ENCODE peak calls at places on chromosomes 12 and 14, in five cellular contexts. H is fibroblast of the aortic adventitia; X is psoas muscle; T is CD4-positive, alpha-beta T cell; F is activated B cell treated with CpG ODN at 0.5 μM for 24 hours. I is an unnamed sample.

GRCh38 chr12:4031703-4032291 is 158.6 kb upstream of the PARP11 start:
- DNase-seq in H (no peak), X (peak; percentile 36), F (no peak), T (no peak), I (no peak)

GRCh38 chr12:52528641-52529143 is 8.5 kb upstream of the KRT5 start:
- DNase-seq in F (peak; percentile 3), X (no peak), H (no peak), T (no peak), I (no peak)

GRCh38 chr12:53300187-53300586 is 692 bp downstream of the MYG1 start:
- DNase-seq in X (no peak), T (no peak), F (no peak), H (peak; percentile 47), I (no peak)

GRCh38 chr12:54680374-54680773 is 32.2 kb upstream of the DCD start:
- DNase-seq in T (no peak), X (no peak), H (peak; percentile 1), F (no peak), I (no peak)

GRCh38 chr12:45017916-45018315 is 33.0 kb downstream of the DBX2 start:
- DNase-seq in X (no peak), H (no peak), F (no peak), T (no peak), I (no peak)

GRCh38 chr14:105398726-105399440 is 545 bp downstream of the TEX22 start:
- DNase-seq in F (no peak), X (no peak), H (no peak), T (no peak), I (no peak)

GRCh38 chr12:19576421-19576925 is 137.2 kb downstream of the AEBP2 start:
- DNase-seq in T (no peak), F (no peak), H (no peak), X (no peak), I (no peak)

GRCh38 chr14:24368215-24368561 is 204 bp downstream of the NFATC4 start:
- DNase-seq in X (no peak), T (no peak), H (no peak), F (no peak), I (no peak)

GRCh38 chr12:94290353-94290752 is 142.0 kb downstream of the PLXNC1 start:
- DNase-seq in T (no peak), H (no peak), X (no peak), F (no peak), I (no peak)

GRCh38 chr12:19190292-19191031 is 60.9 kb downstream of the PLEKHA5 start:
- DNase-seq in X (no peak), T (no peak), H (peak; percentile 81), F (no peak), I (no peak)

GRCh38 chr14:53979747-53980642 is 23.4 kb upstream of the BMP4 start:
- DNase-seq in H (peak; percentile 75), F (no peak), X (peak; percentile 72), T (no peak), I (no peak)

GRCh38 chr14:65772901-65773574 is 360.5 kb downstream of the FUT8 start:
- DNase-seq in T (no peak), X (no peak), H (peak; percentile 63), F (no peak), I (no peak)

GRCh38 chr14:100424504-100425453 is 101.6 kb downstream of the SLC25A47 start:
- DNase-seq in T (no peak), X (no peak), H (no peak), F (no peak), I (no peak)

GRCh38 chr14:105204206-105204930 is 23.3 kb upstream of the NUDT14 start:
- DNase-seq in F (no peak), X (no peak), T (no peak), H (peak; percentile 29), I (no peak)

GRCh38 chr14:98177551-98177950 is 1094.4 kb downstream of the BCL11B start:
- DNase-seq in F (no peak), H (no peak), X (no peak), T (peak; percentile 40), I (no peak)

GRCh38 chr12:8677362-8677761 is 14.7 kb upstream of the MFAP5 start:
- DNase-seq in F (no peak), H (no peak), X (no peak), T (no peak), I (no peak)

GRCh38 chr14:25009891-25010290 is 40.1 kb downstream of the STXBP6 start:
- DNase-seq in T (no peak), X (no peak), F (no peak), H (peak; percentile 81), I (no peak)

GRCh38 chr12:34107016-34107415 is 84.7 kb downstream of the ALG10 start:
- DNase-seq in H (no peak), F (no peak), T (no peak), X (no peak), I (no peak)

GRCh38 chr14:99408971-99409289 is 71.7 kb downstream of the SETD3 start:
- DNase-seq in X (no peak), F (no peak), H (no peak), T (no peak), I (no peak)

DNA sequence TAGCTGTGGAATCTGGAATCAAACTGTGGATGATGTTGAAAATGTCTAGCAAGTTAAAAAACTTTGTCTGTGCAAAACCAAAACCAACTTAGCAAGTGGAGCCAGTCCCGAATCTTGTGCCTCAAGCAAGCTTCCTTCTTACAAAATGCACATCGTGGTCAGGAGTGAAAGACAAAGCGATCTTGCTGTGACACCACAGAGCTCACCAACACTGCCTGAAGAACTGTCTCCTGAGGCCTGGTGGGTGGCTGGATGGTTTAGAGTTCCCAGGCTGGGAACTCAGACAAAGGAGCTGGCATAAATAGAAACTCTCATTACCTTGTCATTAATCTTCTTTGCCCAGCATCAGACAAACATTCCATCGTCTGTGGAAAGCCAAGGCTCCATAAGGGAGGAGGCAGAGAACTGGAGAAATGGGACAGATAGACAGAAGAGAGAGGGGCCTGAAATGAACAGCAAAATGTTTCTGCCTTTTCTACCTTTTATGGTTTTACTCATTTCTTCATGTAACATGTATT is 144.8 kb downstream of the KCNA5 start:
- DNase-seq in T (no peak), H (no peak), F (no peak), X (no peak), I (no peak)
- TF ChIP-seq CTCF in T (no peak), H (no peak), F (no peak), X (no peak), I (no peak)

GRCh38 chr12:56565510-56566101 is 44.0 kb downstream of the RBMS2 start:
- DNase-seq in X (peak; percentile 65), T (peak; percentile 1), F (no peak), H (peak; percentile 87), I (no peak)
- TF ChIP-seq CTCF in X (no peak), T (no peak), F (no peak), H (peak; percentile 17), I (no peak)

GRCh38 chr14:90405755-90406154 is 8.9 kb downstream of the CALM1 start:
- DNase-seq in X (no peak), H (no peak), F (no peak), T (no peak), I (no peak)

GRCh38 chr14:90409209-90409730 is 12.4 kb downstream of the CALM1 start:
- DNase-seq in H (peak; percentile 93), X (peak; percentile 38), T (no peak), F (no peak), I (no peak)

GRCh38 chr14:90412058-90412457 is 15.2 kb downstream of the CALM1 start:
- DNase-seq in T (no peak), X (no peak), F (no peak), H (peak; percentile 59), I (no peak)

GRCh38 chr14:90406384-90406798 is 9.6 kb downstream of the CALM1 start:
- DNase-seq in T (no peak), F (no peak), H (no peak), X (no peak), I (no peak)

DNA sequence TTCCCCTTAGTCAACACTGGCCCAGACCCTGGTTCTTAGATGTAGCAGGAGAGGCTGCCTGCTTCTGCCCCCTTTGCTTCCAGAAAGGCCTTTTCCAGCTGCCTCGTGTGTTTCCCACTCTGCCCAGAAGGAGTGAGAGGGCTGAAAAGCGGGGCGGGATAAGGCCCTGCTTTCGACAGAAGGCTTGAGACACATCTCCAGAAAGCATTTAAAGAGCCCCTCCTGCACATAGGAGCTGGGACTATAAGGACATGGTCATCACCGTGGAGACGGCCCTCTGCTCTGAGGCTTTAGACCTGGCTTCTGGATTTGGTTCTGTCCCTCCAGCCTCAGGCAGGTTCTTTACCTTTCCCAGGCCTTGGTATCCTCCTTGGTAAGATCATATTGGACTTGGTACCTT is 11.9 kb downstream of the CALM1 start:
- DNase-seq in H (no peak), X (no peak), F (no peak), T (no peak), I (no peak)
- TF ChIP-seq CTCF in H (no peak), X (no peak), F (no peak), T (no peak), I (no peak)

DNA sequence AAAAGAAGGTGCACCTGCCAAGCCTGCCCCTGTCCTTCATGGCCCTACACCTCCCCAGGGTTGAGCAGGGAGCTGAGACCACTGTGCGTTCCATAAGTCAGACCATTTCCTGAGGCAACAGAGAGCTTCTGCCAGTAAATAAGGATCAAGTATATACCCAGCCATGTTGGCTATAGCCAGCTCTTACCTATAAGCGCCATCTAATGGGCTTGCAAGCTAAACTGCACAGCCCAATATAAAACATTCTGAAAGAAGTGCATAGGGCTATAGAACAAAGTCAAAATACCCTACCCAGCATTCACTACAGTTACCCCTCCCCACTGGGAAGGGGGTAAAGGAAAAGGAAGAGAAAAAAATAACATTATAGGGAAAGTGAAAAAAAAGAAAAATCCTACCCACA is 59.3 kb upstream of the SCAF11 start:
- DNase-seq in T (no peak), F (no peak), X (no peak), H (no peak), I (no peak)
- TF ChIP-seq CTCF in T (no peak), F (no peak), X (no peak), H (no peak), I (no peak)

DNA sequence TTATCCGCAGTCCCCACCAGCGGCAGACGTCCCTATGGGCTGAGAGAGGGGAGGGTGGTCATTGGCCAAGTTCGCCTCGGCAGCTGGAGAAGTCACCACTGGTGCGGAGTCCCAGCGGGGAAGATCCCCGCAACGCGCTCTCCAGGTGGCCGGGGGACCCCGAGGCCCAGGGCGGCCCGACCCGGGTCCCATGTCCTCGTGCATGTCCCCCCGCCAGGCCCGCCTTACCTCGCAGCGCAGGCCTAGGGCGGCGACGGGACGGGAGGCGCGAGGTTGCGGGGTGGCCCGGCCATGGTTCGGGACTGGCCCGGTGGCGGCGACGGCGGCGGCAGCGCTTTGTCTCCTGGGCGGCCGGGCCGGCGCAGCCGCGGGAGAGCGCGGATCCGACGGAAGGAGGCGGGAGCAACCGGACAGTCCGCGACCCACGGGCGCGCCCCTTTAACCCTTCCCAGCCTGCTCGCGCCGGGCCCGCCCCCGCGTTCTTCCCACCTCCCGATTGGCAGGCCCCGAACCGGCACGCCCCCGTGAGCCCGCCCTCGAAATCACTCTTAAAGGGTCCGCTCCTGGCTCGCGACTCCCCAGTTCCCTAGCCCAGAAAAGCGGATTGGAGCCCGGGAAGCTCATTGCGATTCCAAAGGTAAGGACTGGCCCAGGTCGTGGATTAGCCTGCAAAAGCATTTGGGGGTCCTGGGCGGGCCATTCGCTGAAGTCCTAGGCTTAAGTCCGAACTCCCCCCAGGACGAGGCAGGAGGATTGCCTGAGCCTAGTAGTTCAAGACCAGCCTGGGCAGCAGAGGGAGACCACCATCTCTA is at the start of gene PHETA1:
- DNase-seq in X (peak; percentile 95), F (peak; percentile 80), T (peak; percentile 68), H (peak; percentile 82), I (peak; percentile 93)
- TF ChIP-seq CTCF in X (no peak), F (no peak), T (no peak), H (no peak), I (no peak)

GRCh38 chr14:92646952-92647461 is 101.4 kb downstream of the LGMN start:
- DNase-seq in F (no peak), X (no peak), T (no peak), H (peak; percentile 98), I (no peak)
- TF ChIP-seq CTCF in F (no peak), X (no peak), T (no peak), H (no peak), I (no peak)

GRCh38 chr14:52961060-52961639 is 10.3 kb upstream of the FERMT2 start:
- DNase-seq in F (no peak), H (peak; percentile 78), X (peak; percentile 29), T (peak; percentile 48), I (no peak)
- TF ChIP-seq CTCF in F (no peak), H (peak; percentile 66), X (peak; percentile 73), T (peak; percentile 62), I (peak; percentile 68)